ENCODE peak calls at places on chromosomes 2 and 18, in four cellular contexts. N, T, V and W are unnamed samples.

GRCh38 chr18:74499633-74500032 is 3.5 kb downstream of the CNDP2 start:
- DNase-seq in N (peak), T (peak), V (no peak), W (no peak)

GRCh38 chr2:159290289-159290907 is 3.9 kb upstream of the WDSUB1 start:
- DNase-seq in N (peak), V (no peak), T (peak), W (peak)

GRCh38 chr18:31101148-31102019 is 837 bp downstream of the DSC2 start:
- DNase-seq in V (no peak), N (peak), T (no peak), W (no peak)

GRCh38 chr2:1136807-1137663 is 186.4 kb downstream of the SNTG2 start:
- DNase-seq in N (no peak), T (no peak), V (no peak), W (no peak)

GRCh38 chr2:214774108-214774507 is 35.4 kb downstream of the BARD1 start:
- DNase-seq in T (peak), N (no peak), V (no peak), W (no peak)

GRCh38 chr2:31337197-31337596 is 77.3 kb downstream of the XDH start:
- DNase-seq in N (no peak), T (peak), V (no peak), W (no peak)

GRCh38 chr18:45231606-45232005 is 383.7 kb upstream of the SLC14A2 start:
- DNase-seq in T (no peak), N (no peak), V (no peak), W (no peak)

GRCh38 chr18:33440384-33441043 is at the start of gene CCDC178:
- DNase-seq in V (no peak), T (peak), N (peak), W (no peak)

GRCh38 chr2:183019718-183020442 is 18.4 kb downstream of the NCKAP1 start:
- DNase-seq in T (no peak), N (no peak), V (no peak), W (no peak)

GRCh38 chr2:55862269-55862668 is 61.3 kb downstream of the EFEMP1 start:
- DNase-seq in T (peak), V (no peak), N (peak), W (peak)

GRCh38 chr18:29184654-29185053 is 1007.7 kb upstream of the CDH2 start:
- DNase-seq in V (peak), N (no peak), T (no peak), W (no peak)

GRCh38 chr2:84257871-84258270 is 201.2 kb downstream of the SUCLG1 start:
- DNase-seq in T (no peak), V (no peak), N (no peak), W (no peak)

GRCh38 chr2:157592983-157593382 is 35.7 kb downstream of the ACVR1C start:
- DNase-seq in N (no peak), T (peak), V (no peak), W (peak)
- TF ChIP-seq CTCF in N (no peak), T (peak), V (no peak), W (no peak)

DNA sequence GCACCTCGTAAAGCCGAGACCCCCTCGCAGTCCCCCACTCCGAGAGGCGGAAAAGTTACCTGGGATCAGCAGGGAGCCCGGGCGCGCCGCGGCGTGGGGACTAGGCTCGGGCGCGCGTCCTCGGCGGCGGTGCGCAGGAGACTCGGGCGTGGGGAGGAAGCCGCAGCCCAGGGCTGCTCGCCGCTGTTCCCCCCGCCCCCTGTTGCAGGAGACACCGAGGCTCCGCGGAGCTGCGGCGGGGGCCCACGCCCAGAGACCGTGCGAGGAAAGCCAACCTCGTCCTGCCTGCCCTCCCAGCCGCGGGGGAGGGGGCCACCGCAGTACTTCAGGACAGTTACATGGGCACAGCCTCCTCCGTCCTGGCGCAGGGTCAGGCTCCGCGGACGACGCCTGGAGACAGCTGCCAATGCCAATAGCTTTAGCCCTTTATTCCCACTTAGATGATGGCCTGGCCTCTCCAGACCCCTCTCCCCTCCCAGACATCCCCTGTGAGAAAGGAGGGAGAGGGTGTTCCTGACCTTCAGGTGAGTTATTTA is at the start of gene EPB41L3:
- DNase-seq in V (no peak), T (no peak), N (peak), W (no peak)
- H3K4me3 ChIP-seq in V (no peak), T (peak), N (peak), W (peak)

GRCh38 chr2:15588329-15588919 is 3.2 kb upstream of the DDX1 start:
- DNase-seq in N (no peak), T (peak), V (peak), W (no peak)
- TF ChIP-seq CTCF in N (no peak), T (peak), V (peak), W (peak)

DNA sequence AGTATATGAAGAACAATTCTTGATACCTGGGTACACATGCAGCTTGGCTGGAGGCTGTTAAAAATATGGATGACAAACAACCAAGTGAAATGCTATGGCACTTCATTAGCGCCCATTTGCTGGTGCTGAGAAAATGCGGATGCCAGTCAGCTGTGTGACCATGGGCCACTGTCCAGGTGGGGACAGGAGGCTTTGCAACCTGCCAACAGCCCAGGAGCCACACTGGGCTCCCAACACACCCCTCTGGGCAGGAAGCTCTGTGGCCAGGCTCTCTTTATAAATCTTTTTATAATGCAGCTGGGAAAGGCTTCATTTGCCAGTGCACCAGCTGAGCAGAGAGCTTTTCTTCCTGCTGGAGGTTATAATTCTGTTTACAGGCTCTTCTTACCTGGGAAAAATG is 19.9 kb downstream of the RNF144A start:
- DNase-seq in T (no peak), N (no peak), V (no peak), W (no peak)
- H3K4me3 ChIP-seq in T (no peak), N (no peak), V (no peak), W (no peak)

GRCh38 chr18:57446322-57446721 is 11.1 kb downstream of the ONECUT2 start:
- DNase-seq in T (no peak), N (no peak), V (peak), W (no peak)

GRCh38 chr18:57445488-57446319 is 10.5 kb downstream of the ONECUT2 start:
- DNase-seq in T (no peak), N (no peak), V (no peak), W (no peak)

GRCh38 chr18:57443716-57444115 is 8.5 kb downstream of the ONECUT2 start:
- DNase-seq in N (no peak), V (no peak), T (no peak), W (no peak)

GRCh38 chr18:57444301-57444759 is 9.2 kb downstream of the ONECUT2 start:
- DNase-seq in T (no peak), N (no peak), V (no peak), W (no peak)

DNA sequence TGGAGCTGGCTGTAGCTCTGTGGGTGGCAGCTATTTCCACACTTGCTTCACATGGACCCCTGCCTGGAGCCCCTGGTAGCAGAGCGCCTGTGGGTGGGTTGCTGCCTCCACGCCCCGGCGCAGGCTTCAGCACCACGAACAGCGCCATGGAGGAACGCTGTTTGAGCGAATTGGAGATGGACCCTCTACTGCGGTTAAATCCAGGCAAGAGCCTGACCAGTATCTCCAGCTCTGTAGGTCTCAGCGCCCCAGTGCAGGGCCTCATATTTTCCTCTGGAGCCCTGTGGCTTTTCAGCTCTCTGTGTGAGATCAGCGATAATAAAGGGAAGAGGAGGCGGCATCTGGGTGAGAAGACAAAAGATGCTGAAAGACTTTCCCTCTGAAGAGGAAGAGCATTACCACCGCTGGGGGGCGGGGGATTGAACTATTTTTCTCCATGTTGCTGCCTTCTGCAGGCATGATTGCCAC is 12.0 kb downstream of the ONECUT2 start:
- DNase-seq in T (peak), V (no peak), N (no peak), W (no peak)
- TF ChIP-seq CTCF in T (no peak), V (peak), N (no peak), W (no peak)